ENCODE peak calls at places on chromosomes 1 and 21, in five cellular contexts. One of them, this sample, is unnamed.

GRCh38 chr1:229456016-229456415 is 22.1 kb upstream of the ACTA1 start:
- DNase-seq in CD4-positive, alpha-beta T cell: no peak
- DNase-seq in CD8-positive, alpha-beta T cell: no peak
- DNase-seq in GM23338: no peak
- DNase-seq in neural progenitor cell: no peak
- DNase-seq in this sample: no peak

GRCh38 chr1:54239603-54240002 is 39.6 kb downstream of the MRPL37 start:
- DNase-seq in CD4-positive, alpha-beta T cell: no peak
- DNase-seq in CD8-positive, alpha-beta T cell: no peak
- DNase-seq in GM23338: no peak
- DNase-seq in neural progenitor cell: no peak
- DNase-seq in this sample: peak; percentile 56

GRCh38 chr1:30964706-30965105 is 56.1 kb upstream of the SDC3 start:
- DNase-seq in CD4-positive, alpha-beta T cell: no peak
- DNase-seq in CD8-positive, alpha-beta T cell: no peak
- DNase-seq in GM23338: no peak
- DNase-seq in neural progenitor cell: no peak
- DNase-seq in this sample: no peak

GRCh38 chr1:74895411-74895810 is 162.5 kb downstream of the TYW3 start:
- DNase-seq in CD4-positive, alpha-beta T cell: no peak
- DNase-seq in CD8-positive, alpha-beta T cell: no peak
- DNase-seq in GM23338: no peak
- DNase-seq in neural progenitor cell: no peak
- DNase-seq in this sample: no peak

GRCh38 chr1:59071289-59071688 is 225.6 kb upstream of the FGGY start:
- DNase-seq in CD4-positive, alpha-beta T cell: no peak
- DNase-seq in CD8-positive, alpha-beta T cell: no peak
- DNase-seq in GM23338: no peak
- DNase-seq in neural progenitor cell: no peak
- DNase-seq in this sample: no peak

GRCh38 chr1:182377175-182377574 is 14.4 kb downstream of the GLUL start:
- DNase-seq in CD4-positive, alpha-beta T cell: no peak
- DNase-seq in CD8-positive, alpha-beta T cell: no peak
- DNase-seq in GM23338: no peak
- DNase-seq in neural progenitor cell: no peak
- DNase-seq in this sample: no peak

GRCh38 chr1:51916587-51917405 is 38.3 kb upstream of the NRDC start:
- DNase-seq in CD4-positive, alpha-beta T cell: no peak
- DNase-seq in CD8-positive, alpha-beta T cell: no peak
- DNase-seq in GM23338: no peak
- DNase-seq in neural progenitor cell: no peak
- DNase-seq in this sample: no peak

GRCh38 chr1:1314678-1315335 is 6.4 kb downstream of the PUSL1 start:
- DNase-seq in CD4-positive, alpha-beta T cell: no peak
- DNase-seq in CD8-positive, alpha-beta T cell: no peak
- DNase-seq in GM23338: no peak
- DNase-seq in neural progenitor cell: no peak
- DNase-seq in this sample: no peak

GRCh38 chr21:27693376-27693775 is 726.5 kb upstream of the ADAMTS5 start:
- DNase-seq in CD4-positive, alpha-beta T cell: no peak
- DNase-seq in CD8-positive, alpha-beta T cell: no peak
- DNase-seq in GM23338: no peak
- DNase-seq in neural progenitor cell: no peak
- DNase-seq in this sample: no peak

GRCh38 chr1:1084372-1085170 is 10.5 kb upstream of the RNF223 start:
- DNase-seq in CD4-positive, alpha-beta T cell: no peak
- DNase-seq in CD8-positive, alpha-beta T cell: no peak
- DNase-seq in GM23338: no peak
- DNase-seq in neural progenitor cell: no peak
- DNase-seq in this sample: no peak

GRCh38 chr1:42639116-42639515 is 19.1 kb upstream of the PPIH start:
- DNase-seq in CD4-positive, alpha-beta T cell: no peak
- DNase-seq in CD8-positive, alpha-beta T cell: no peak
- DNase-seq in GM23338: no peak
- DNase-seq in neural progenitor cell: no peak
- DNase-seq in this sample: no peak

GRCh38 chr1:94202241-94202640 is 35.1 kb downstream of the ARHGAP29 start:
- DNase-seq in CD4-positive, alpha-beta T cell: no peak
- DNase-seq in CD8-positive, alpha-beta T cell: no peak
- DNase-seq in GM23338: peak; percentile 14
- DNase-seq in neural progenitor cell: no peak
- DNase-seq in this sample: no peak
- H3K27ac ChIP-seq in CD4-positive, alpha-beta T cell: no peak overlapping the region
- H3K27ac ChIP-seq in CD8-positive, alpha-beta T cell: no peak overlapping the region
- H3K27ac ChIP-seq in GM23338: no peak overlapping the region
- H3K27ac ChIP-seq in neural progenitor cell: no peak overlapping the region
- H3K27ac ChIP-seq in this sample: no peak overlapping the region

DNA sequence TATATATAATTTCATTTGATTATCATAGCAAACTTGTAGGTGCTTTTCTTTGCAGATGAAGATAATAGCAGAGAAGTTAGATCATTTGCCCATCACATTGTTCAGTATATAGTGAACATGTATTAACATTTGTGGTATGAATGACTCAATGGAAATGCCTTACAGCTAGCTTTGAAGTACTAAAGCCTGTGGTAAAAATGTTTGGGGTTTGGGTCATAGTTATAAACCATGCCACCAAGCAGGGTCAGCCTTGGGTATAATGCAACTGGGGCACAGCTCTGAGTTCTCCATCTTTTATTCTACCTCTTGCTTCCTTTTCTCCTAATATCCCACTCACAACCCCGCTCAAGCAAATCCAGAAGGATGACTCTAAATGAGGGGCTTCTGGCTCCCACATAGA is 141.6 kb downstream of the KCNT2 start:
- DNase-seq in CD4-positive, alpha-beta T cell: no peak
- DNase-seq in CD8-positive, alpha-beta T cell: no peak
- DNase-seq in GM23338: no peak
- DNase-seq in neural progenitor cell: no peak
- DNase-seq in this sample: no peak
- H3K27ac ChIP-seq in CD4-positive, alpha-beta T cell: no peak overlapping the region
- H3K27ac ChIP-seq in CD8-positive, alpha-beta T cell: no peak overlapping the region
- H3K27ac ChIP-seq in GM23338: no peak overlapping the region
- H3K27ac ChIP-seq in neural progenitor cell: no peak overlapping the region
- H3K27ac ChIP-seq in this sample: no peak overlapping the region

GRCh38 chr1:178294654-178295053 is 200.8 kb downstream of the RASAL2 start:
- DNase-seq in CD4-positive, alpha-beta T cell: no peak
- DNase-seq in CD8-positive, alpha-beta T cell: no peak
- DNase-seq in GM23338: no peak
- DNase-seq in neural progenitor cell: peak; percentile 59
- DNase-seq in this sample: no peak

DNA sequence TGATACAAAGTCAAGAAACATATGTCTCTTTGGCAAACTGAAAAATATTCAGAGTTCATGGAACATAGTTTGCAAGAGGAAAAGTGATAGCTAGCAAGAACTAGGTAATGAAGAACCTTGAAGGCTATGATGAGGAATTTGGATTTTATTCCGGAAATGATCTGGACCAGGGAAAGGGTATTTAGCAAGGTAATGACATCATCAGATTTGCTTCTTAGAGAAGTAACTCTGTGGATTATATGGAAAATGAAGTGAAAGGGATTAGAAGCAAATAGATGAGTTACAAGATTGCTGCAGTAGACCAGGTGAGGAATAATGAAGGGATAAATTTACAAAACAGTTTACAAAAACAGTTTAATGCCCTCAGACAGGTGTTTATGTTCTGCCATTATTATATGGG is 197.3 kb downstream of the RASAL2 start:
- DNase-seq in CD4-positive, alpha-beta T cell: no peak
- DNase-seq in CD8-positive, alpha-beta T cell: no peak
- DNase-seq in GM23338: no peak
- DNase-seq in neural progenitor cell: no peak
- DNase-seq in this sample: no peak
- H3K27ac ChIP-seq in CD4-positive, alpha-beta T cell: no peak overlapping the region
- H3K27ac ChIP-seq in CD8-positive, alpha-beta T cell: no peak overlapping the region
- H3K27ac ChIP-seq in GM23338: no peak overlapping the region
- H3K27ac ChIP-seq in neural progenitor cell: no peak overlapping the region
- H3K27ac ChIP-seq in this sample: no peak overlapping the region

GRCh38 chr1:210796421-210796820 is 337.5 kb downstream of the KCNH1 start:
- DNase-seq in CD4-positive, alpha-beta T cell: no peak
- DNase-seq in CD8-positive, alpha-beta T cell: no peak
- DNase-seq in GM23338: no peak
- DNase-seq in neural progenitor cell: no peak
- DNase-seq in this sample: peak; percentile 52
- H3K27ac ChIP-seq in CD4-positive, alpha-beta T cell: no peak overlapping the region
- H3K27ac ChIP-seq in CD8-positive, alpha-beta T cell: no peak overlapping the region
- H3K27ac ChIP-seq in GM23338: no peak overlapping the region
- H3K27ac ChIP-seq in neural progenitor cell: no peak overlapping the region
- H3K27ac ChIP-seq in this sample: no peak overlapping the region

GRCh38 chr1:78101514-78101913 is 55.7 kb downstream of the GIPC2 start:
- DNase-seq in CD4-positive, alpha-beta T cell: no peak
- DNase-seq in CD8-positive, alpha-beta T cell: no peak
- DNase-seq in GM23338: peak; percentile 29
- DNase-seq in neural progenitor cell: no peak
- DNase-seq in this sample: no peak

GRCh38 chr1:78102082-78102481 is 56.3 kb downstream of the GIPC2 start:
- DNase-seq in CD4-positive, alpha-beta T cell: no peak
- DNase-seq in CD8-positive, alpha-beta T cell: no peak
- DNase-seq in GM23338: no peak
- DNase-seq in neural progenitor cell: no peak
- DNase-seq in this sample: no peak

GRCh38 chr1:78104322-78104721 is 58.6 kb downstream of the GIPC2 start:
- DNase-seq in CD4-positive, alpha-beta T cell: no peak
- DNase-seq in CD8-positive, alpha-beta T cell: no peak
- DNase-seq in GM23338: no peak
- DNase-seq in neural progenitor cell: no peak
- DNase-seq in this sample: no peak

GRCh38 chr1:78102916-78103315 is 57.1 kb downstream of the GIPC2 start:
- DNase-seq in CD4-positive, alpha-beta T cell: no peak
- DNase-seq in CD8-positive, alpha-beta T cell: no peak
- DNase-seq in GM23338: no peak
- DNase-seq in neural progenitor cell: no peak
- DNase-seq in this sample: no peak

DNA sequence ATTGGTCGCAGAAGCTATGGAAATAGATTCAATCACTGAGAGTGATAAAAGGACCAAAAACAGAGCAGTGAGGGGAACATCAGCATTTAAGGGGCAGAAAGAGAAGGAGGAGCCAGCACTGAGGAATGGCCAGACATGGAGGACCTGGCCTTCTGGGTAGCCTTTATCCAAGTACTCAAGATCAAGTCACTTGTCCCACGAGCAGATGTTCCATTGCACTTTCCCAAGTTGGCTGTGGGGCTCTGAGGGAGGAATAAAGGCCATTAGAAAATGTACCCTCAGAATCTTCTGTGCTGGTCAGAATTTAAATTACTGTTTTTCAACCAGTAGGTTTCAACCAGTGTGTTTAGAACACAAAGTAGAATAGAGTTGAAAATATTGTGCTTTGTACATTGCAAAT is 55.3 kb downstream of the GIPC2 start:
- DNase-seq in CD4-positive, alpha-beta T cell: no peak
- DNase-seq in CD8-positive, alpha-beta T cell: no peak
- DNase-seq in GM23338: no peak
- DNase-seq in neural progenitor cell: no peak
- DNase-seq in this sample: no peak
- H3K27ac ChIP-seq in CD4-positive, alpha-beta T cell: no peak overlapping the region
- H3K27ac ChIP-seq in CD8-positive, alpha-beta T cell: no peak overlapping the region
- H3K27ac ChIP-seq in GM23338: no peak overlapping the region
- H3K27ac ChIP-seq in neural progenitor cell: no peak overlapping the region
- H3K27ac ChIP-seq in this sample: no peak overlapping the region

GRCh38 chr1:27325286-27325685 is 3.3 kb downstream of the TMEM222 start:
- DNase-seq in CD4-positive, alpha-beta T cell: no peak
- DNase-seq in CD8-positive, alpha-beta T cell: no peak
- DNase-seq in GM23338: no peak
- DNase-seq in neural progenitor cell: no peak
- DNase-seq in this sample: no peak

GRCh38 chr1:27318137-27318536 is 3.8 kb upstream of the TMEM222 start:
- DNase-seq in CD4-positive, alpha-beta T cell: no peak
- DNase-seq in CD8-positive, alpha-beta T cell: no peak
- DNase-seq in GM23338: no peak
- DNase-seq in neural progenitor cell: no peak
- DNase-seq in this sample: no peak

GRCh38 chr1:27318596-27318995 is 3.4 kb upstream of the TMEM222 start:
- DNase-seq in CD4-positive, alpha-beta T cell: no peak
- DNase-seq in CD8-positive, alpha-beta T cell: no peak
- DNase-seq in GM23338: no peak
- DNase-seq in neural progenitor cell: no peak
- DNase-seq in this sample: no peak

GRCh38 chr1:27321813-27322568 is at the start of gene TMEM222:
- DNase-seq in CD4-positive, alpha-beta T cell: peak; percentile 98
- DNase-seq in CD8-positive, alpha-beta T cell: peak; percentile 95
- DNase-seq in GM23338: peak; percentile 98
- DNase-seq in neural progenitor cell: peak; percentile 98
- DNase-seq in this sample: peak; percentile 97

GRCh38 chr1:27322569-27323116 is 680 bp downstream of the TMEM222 start:
- DNase-seq in CD4-positive, alpha-beta T cell: no peak
- DNase-seq in CD8-positive, alpha-beta T cell: no peak
- DNase-seq in GM23338: no peak
- DNase-seq in neural progenitor cell: no peak
- DNase-seq in this sample: no peak
- H3K27ac ChIP-seq in CD4-positive, alpha-beta T cell: peak overlapping the region; percentile 86
- H3K27ac ChIP-seq in CD8-positive, alpha-beta T cell: peak overlapping the region; percentile 88
- H3K27ac ChIP-seq in GM23338: peak overlapping the region; percentile 93
- H3K27ac ChIP-seq in neural progenitor cell: peak overlapping the region; percentile 15
- H3K27ac ChIP-seq in this sample: peak overlapping the region; percentile 80

DNA sequence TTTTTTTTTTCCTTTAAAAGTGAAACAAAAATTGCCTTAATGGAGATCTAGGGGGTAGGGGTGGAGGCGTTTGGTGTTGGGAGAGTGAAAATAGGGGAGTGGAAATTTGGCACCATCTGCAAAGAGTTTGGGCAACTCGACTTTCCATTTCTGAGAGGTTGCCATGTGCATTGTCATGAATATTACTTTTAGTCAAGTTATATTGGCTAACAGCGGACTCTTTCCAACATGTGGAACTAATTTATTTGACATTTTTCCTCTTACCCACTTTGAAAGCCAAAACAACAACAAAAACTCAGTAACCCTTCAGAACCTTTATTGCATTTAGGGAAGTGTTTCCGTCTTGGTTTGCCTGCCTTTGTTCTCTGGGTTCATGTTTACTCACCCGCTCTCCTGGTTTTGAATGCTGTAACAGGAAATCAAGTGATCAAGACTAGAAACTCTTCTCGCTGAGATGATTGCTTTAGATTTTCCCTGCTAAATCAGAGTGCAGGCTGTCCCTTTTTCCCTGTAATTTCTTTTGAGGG is 70.4 kb downstream of the CACHD1 start:
- DNase-seq in CD4-positive, alpha-beta T cell: no peak
- DNase-seq in CD8-positive, alpha-beta T cell: no peak
- DNase-seq in GM23338: peak; percentile 53
- DNase-seq in neural progenitor cell: no peak
- DNase-seq in this sample: no peak
- H3K27ac ChIP-seq in CD4-positive, alpha-beta T cell: peak overlapping the region; percentile 30
- H3K27ac ChIP-seq in CD8-positive, alpha-beta T cell: no peak overlapping the region
- H3K27ac ChIP-seq in GM23338: peak overlapping the region; percentile 48
- H3K27ac ChIP-seq in neural progenitor cell: peak overlapping the region; percentile 68
- H3K27ac ChIP-seq in this sample: peak overlapping the region; percentile 72

GRCh38 chr1:3736131-3736561 is 16.1 kb upstream of the CCDC27 start:
- DNase-seq in CD4-positive, alpha-beta T cell: no peak
- DNase-seq in CD8-positive, alpha-beta T cell: no peak
- DNase-seq in GM23338: no peak
- DNase-seq in neural progenitor cell: no peak
- DNase-seq in this sample: no peak
- H3K27ac ChIP-seq in CD4-positive, alpha-beta T cell: no peak overlapping the region
- H3K27ac ChIP-seq in CD8-positive, alpha-beta T cell: no peak overlapping the region
- H3K27ac ChIP-seq in GM23338: no peak overlapping the region
- H3K27ac ChIP-seq in neural progenitor cell: no peak overlapping the region
- H3K27ac ChIP-seq in this sample: no peak overlapping the region

This sample was measured in caudate nucleus.